ENCODE peak calls at places on chromosomes 5 and 9, in eight cellular contexts. X, Z, U, S, J, C, Y and F are unnamed samples.

GRCh38 chr5:177982072-177982727 is 13.8 kb downstream of the PROP1 start:
- DNase-seq in X (no peak), Z (no peak), U (peak), S (peak), J (no peak), C (no peak), Y (no peak), F (no peak)

GRCh38 chr9:6506571-6506970 is 93.6 kb downstream of the UHRF2 start:
- DNase-seq in X (peak), Z (no peak), U (no peak), S (no peak), J (no peak), C (no peak), Y (no peak), F (no peak)

GRCh38 chr9:114786251-114786650 is 19.6 kb downstream of the TNFSF15 start:
- DNase-seq in X (peak), Z (no peak), U (no peak), S (no peak), J (no peak), C (peak), Y (peak), F (no peak)

GRCh38 chr9:87120610-87121009 is 173.3 kb upstream of the GAS1 start:
- DNase-seq in X (no peak), Z (no peak), U (no peak), S (no peak), J (no peak), C (peak), Y (peak), F (no peak)

GRCh38 chr9:75133396-75133795 is 45.1 kb downstream of the OSTF1 start:
- DNase-seq in X (no peak), Z (no peak), U (no peak), S (no peak), J (no peak), C (no peak), Y (peak), F (no peak)

GRCh38 chr9:134852906-134853654 is 27.5 kb upstream of the FCN2 start:
- DNase-seq in X (peak), Z (no peak), U (no peak), S (no peak), J (no peak), C (no peak), Y (no peak), F (no peak)

GRCh38 chr5:125245216-125245615 is 498.8 kb upstream of the ZNF608 start:
- DNase-seq in X (no peak), Z (no peak), U (no peak), S (no peak), J (no peak), C (no peak), Y (no peak), F (no peak)

GRCh38 chr9:22103650-22104575 is 94.8 kb upstream of the CDKN2B start:
- DNase-seq in X (peak), Z (no peak), U (no peak), S (no peak), J (peak), C (peak), Y (peak), F (no peak)

GRCh38 chr5:148653840-148654781 is at the start of gene HTR4:
- DNase-seq in X (no peak), Z (no peak), U (no peak), S (peak), J (no peak), C (no peak), Y (no peak), F (no peak)

GRCh38 chr9:101383361-101383760 is 1.4 kb downstream of the BAAT start:
- DNase-seq in X (peak), Z (no peak), U (no peak), S (no peak), J (no peak), C (no peak), Y (no peak), F (no peak)

GRCh38 chr5:59491944-59492343 is 401.6 kb downstream of the PDE4D start:
- DNase-seq in X (peak), Z (no peak), U (no peak), S (peak), J (no peak), C (no peak), Y (no peak), F (no peak)

GRCh38 chr5:110019780-110020179 is 330.1 kb downstream of the MAN2A1 start:
- DNase-seq in X (no peak), Z (no peak), U (no peak), S (no peak), J (no peak), C (no peak), Y (no peak), F (no peak)

DNA sequence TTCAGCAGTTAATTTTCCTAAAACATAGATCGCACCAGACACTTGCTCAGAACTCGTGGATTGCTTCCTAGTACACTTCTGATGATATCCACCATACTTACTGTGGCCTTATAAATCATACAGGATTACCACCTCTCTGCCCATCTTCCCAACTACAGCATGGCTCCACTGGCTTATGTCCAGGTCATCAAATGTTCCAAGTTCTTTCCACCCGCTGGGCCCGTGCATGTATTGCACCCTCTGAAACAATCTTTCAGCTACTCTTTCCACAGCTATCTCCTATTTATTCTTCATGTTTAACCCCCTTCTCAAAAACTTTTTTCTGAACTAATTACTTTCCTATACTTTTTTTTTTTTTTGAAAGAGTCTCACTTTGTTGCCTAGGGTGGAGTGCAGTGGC is 18.5 kb downstream of the FBXW2 start:
- DNase-seq in X (no peak), Z (no peak), U (no peak), S (no peak), J (no peak), C (no peak), Y (peak), F (no peak)
- TF ChIP-seq CTCF in X (no peak), Z (no peak), U (no peak), S (no peak), J (no peak), C (no peak), Y (peak), F (no peak)

GRCh38 chr5:143101740-143102386 is 301.6 kb downstream of the NR3C1 start:
- DNase-seq in X (no peak), Z (no peak), U (no peak), S (no peak), J (peak), C (no peak), Y (no peak), F (no peak)

GRCh38 chr5:143105216-143105905 is 298.1 kb downstream of the NR3C1 start:
- DNase-seq in X (no peak), Z (no peak), U (no peak), S (no peak), J (no peak), C (no peak), Y (no peak), F (no peak)

GRCh38 chr5:143102414-143102813 is 301.1 kb downstream of the NR3C1 start:
- DNase-seq in X (peak), Z (no peak), U (no peak), S (no peak), J (peak), C (no peak), Y (no peak), F (no peak)

GRCh38 chr5:143108498-143109128 is 294.9 kb downstream of the NR3C1 start:
- DNase-seq in X (no peak), Z (no peak), U (no peak), S (no peak), J (no peak), C (no peak), Y (no peak), F (no peak)

GRCh38 chr5:143106175-143106574 is 297.3 kb downstream of the NR3C1 start:
- DNase-seq in X (peak), Z (no peak), U (no peak), S (peak), J (peak), C (peak), Y (peak), F (no peak)
- TF ChIP-seq CTCF in X (peak), Z (no peak), U (peak), S (peak), J (peak), C (peak), Y (peak), F (peak)

GRCh38 chr9:107422189-107422802 is 67.3 kb downstream of the KLF4 start:
- DNase-seq in X (peak), Z (peak), U (peak), S (peak), J (peak), C (peak), Y (peak), F (peak)
- TF ChIP-seq CTCF in X (peak), Z (no peak), U (peak), S (peak), J (peak), C (peak), Y (peak), F (peak)

GRCh38 chr5:1479581-1480188 is 34.4 kb upstream of the SLC6A3 start:
- DNase-seq in X (peak), Z (no peak), U (no peak), S (peak), J (peak), C (peak), Y (peak), F (no peak)
- TF ChIP-seq CTCF in X (peak), Z (no peak), U (peak), S (peak), J (peak), C (peak), Y (peak), F (peak)